ENCODE peak calls at places on chromosomes 2 and 18, in five cellular contexts. One of them, this sample, is unnamed.

GRCh38 chr2:127675335-127676261 is at the start of gene LIMS2:
- DNase-seq in suprapubic skin: peak; percentile 73
- DNase-seq in choroid plexus epithelial cell: peak; percentile 20
- DNase-seq in dorsolateral prefrontal cortex: no peak
- DNase-seq in cardiac fibroblast: peak; percentile 46
- DNase-seq in this sample: peak; percentile 55

GRCh38 chr2:9547272-9547991 is 8.2 kb downstream of the ADAM17 start:
- DNase-seq in suprapubic skin: no peak
- DNase-seq in choroid plexus epithelial cell: peak; percentile 95
- DNase-seq in dorsolateral prefrontal cortex: no peak
- DNase-seq in cardiac fibroblast: peak; percentile 65
- DNase-seq in this sample: no peak

GRCh38 chr18:8895987-8896619 is 190.7 kb downstream of the MTCL1 start:
- DNase-seq in suprapubic skin: no peak
- DNase-seq in choroid plexus epithelial cell: peak; percentile 34
- DNase-seq in dorsolateral prefrontal cortex: no peak
- DNase-seq in cardiac fibroblast: peak; percentile 75
- DNase-seq in this sample: no peak

GRCh38 chr2:86453838-86454237 is 12.7 kb downstream of the KDM3A start:
- DNase-seq in suprapubic skin: peak; percentile 72
- DNase-seq in choroid plexus epithelial cell: peak; percentile 92
- DNase-seq in dorsolateral prefrontal cortex: no peak
- DNase-seq in cardiac fibroblast: peak; percentile 86
- DNase-seq in this sample: no peak

GRCh38 chr2:86633094-86633740 is 9.6 kb upstream of the RNF103 start:
- DNase-seq in suprapubic skin: no peak
- DNase-seq in choroid plexus epithelial cell: no peak
- DNase-seq in dorsolateral prefrontal cortex: peak; percentile 50
- DNase-seq in cardiac fibroblast: no peak
- DNase-seq in this sample: no peak

GRCh38 chr2:72129676-72130340 is 17.9 kb downstream of the CYP26B1 start:
- DNase-seq in suprapubic skin: peak; percentile 55
- DNase-seq in choroid plexus epithelial cell: no peak
- DNase-seq in dorsolateral prefrontal cortex: no peak
- DNase-seq in cardiac fibroblast: no peak
- DNase-seq in this sample: no peak

GRCh38 chr2:216578325-216578724 is 54.9 kb upstream of the IGFBP2 start:
- DNase-seq in suprapubic skin: no peak
- DNase-seq in choroid plexus epithelial cell: no peak
- DNase-seq in dorsolateral prefrontal cortex: no peak
- DNase-seq in cardiac fibroblast: peak; percentile 43
- DNase-seq in this sample: no peak

GRCh38 chr2:37322368-37322767 is 2.3 kb downstream of the PRKD3 start:
- DNase-seq in suprapubic skin: no peak
- DNase-seq in choroid plexus epithelial cell: peak; percentile 75
- DNase-seq in dorsolateral prefrontal cortex: no peak
- DNase-seq in cardiac fibroblast: peak; percentile 58
- DNase-seq in this sample: no peak

GRCh38 chr2:113980946-113981345 is 91.1 kb downstream of the ACTR3 start:
- DNase-seq in suprapubic skin: no peak
- DNase-seq in choroid plexus epithelial cell: peak; percentile 61
- DNase-seq in dorsolateral prefrontal cortex: no peak
- DNase-seq in cardiac fibroblast: peak; percentile 96
- DNase-seq in this sample: peak; percentile 51

GRCh38 chr2:135510577-135510976 is 20.4 kb downstream of the ZRANB3 start:
- DNase-seq in suprapubic skin: no peak
- DNase-seq in choroid plexus epithelial cell: no peak
- DNase-seq in dorsolateral prefrontal cortex: no peak
- DNase-seq in cardiac fibroblast: no peak
- DNase-seq in this sample: no peak

GRCh38 chr2:96970910-96971309 is 15.5 kb downstream of the FAM178B start:
- DNase-seq in suprapubic skin: no peak
- DNase-seq in choroid plexus epithelial cell: no peak
- DNase-seq in dorsolateral prefrontal cortex: no peak
- DNase-seq in cardiac fibroblast: no peak
- DNase-seq in this sample: no peak

GRCh38 chr2:23387221-23387550 is 2.2 kb downstream of the KLHL29 start:
- DNase-seq in suprapubic skin: no peak
- DNase-seq in choroid plexus epithelial cell: no peak
- DNase-seq in dorsolateral prefrontal cortex: no peak
- DNase-seq in cardiac fibroblast: no peak
- DNase-seq in this sample: peak; percentile 34
- H3K4me3 ChIP-seq in suprapubic skin: peak overlapping the region; percentile 87
- H3K4me3 ChIP-seq in choroid plexus epithelial cell: peak overlapping the region; percentile 66
- H3K4me3 ChIP-seq in dorsolateral prefrontal cortex: peak overlapping the region; percentile 67
- H3K4me3 ChIP-seq in cardiac fibroblast: peak overlapping the region; percentile 72
- H3K4me3 ChIP-seq in this sample: peak overlapping the region; percentile 87

GRCh38 chr2:210673117-210673516 is 116.7 kb downstream of the CPS1 start:
- DNase-seq in suprapubic skin: no peak
- DNase-seq in choroid plexus epithelial cell: no peak
- DNase-seq in dorsolateral prefrontal cortex: no peak
- DNase-seq in cardiac fibroblast: no peak
- DNase-seq in this sample: no peak
- H3K4me3 ChIP-seq in suprapubic skin: no peak overlapping the region
- H3K4me3 ChIP-seq in choroid plexus epithelial cell: no peak overlapping the region
- H3K4me3 ChIP-seq in dorsolateral prefrontal cortex: no peak overlapping the region
- H3K4me3 ChIP-seq in cardiac fibroblast: no peak overlapping the region
- H3K4me3 ChIP-seq in this sample: no peak overlapping the region

GRCh38 chr2:201127570-201127969 is 11.6 kb downstream of the CFLAR start:
- DNase-seq in suprapubic skin: no peak
- DNase-seq in choroid plexus epithelial cell: peak; percentile 74
- DNase-seq in dorsolateral prefrontal cortex: no peak
- DNase-seq in cardiac fibroblast: peak; percentile 83
- DNase-seq in this sample: no peak
- H3K4me3 ChIP-seq in suprapubic skin: peak overlapping the region; percentile 36
- H3K4me3 ChIP-seq in choroid plexus epithelial cell: no peak overlapping the region
- H3K4me3 ChIP-seq in dorsolateral prefrontal cortex: peak overlapping the region; percentile 44
- H3K4me3 ChIP-seq in cardiac fibroblast: peak overlapping the region; percentile 14
- H3K4me3 ChIP-seq in this sample: no peak overlapping the region

GRCh38 chr2:70303186-70303585 is 1.3 kb upstream of the FAM136A start:
- DNase-seq in suprapubic skin: no peak
- DNase-seq in choroid plexus epithelial cell: no peak
- DNase-seq in dorsolateral prefrontal cortex: no peak
- DNase-seq in cardiac fibroblast: no peak
- DNase-seq in this sample: no peak

GRCh38 chr2:70301344-70302194 is at the start of gene FAM136A:
- DNase-seq in suprapubic skin: peak; percentile 92
- DNase-seq in choroid plexus epithelial cell: peak; percentile 78
- DNase-seq in dorsolateral prefrontal cortex: peak; percentile 89
- DNase-seq in cardiac fibroblast: peak; percentile 80
- DNase-seq in this sample: peak; percentile 92

GRCh38 chr2:70305531-70305930 is 3.7 kb upstream of the FAM136A start:
- DNase-seq in suprapubic skin: no peak
- DNase-seq in choroid plexus epithelial cell: no peak
- DNase-seq in dorsolateral prefrontal cortex: no peak
- DNase-seq in cardiac fibroblast: no peak
- DNase-seq in this sample: no peak

GRCh38 chr2:70304501-70304900 is 2.6 kb upstream of the FAM136A start:
- DNase-seq in suprapubic skin: no peak
- DNase-seq in choroid plexus epithelial cell: no peak
- DNase-seq in dorsolateral prefrontal cortex: no peak
- DNase-seq in cardiac fibroblast: no peak
- DNase-seq in this sample: no peak

GRCh38 chr2:70300771-70301343 is 1.0 kb downstream of the FAM136A start:
- DNase-seq in suprapubic skin: no peak
- DNase-seq in choroid plexus epithelial cell: no peak
- DNase-seq in dorsolateral prefrontal cortex: no peak
- DNase-seq in cardiac fibroblast: no peak
- DNase-seq in this sample: no peak
- H3K4me3 ChIP-seq in suprapubic skin: peak overlapping the region; percentile 69
- H3K4me3 ChIP-seq in choroid plexus epithelial cell: peak overlapping the region; percentile 90
- H3K4me3 ChIP-seq in dorsolateral prefrontal cortex: peak overlapping the region; percentile 77
- H3K4me3 ChIP-seq in cardiac fibroblast: peak overlapping the region; percentile 92
- H3K4me3 ChIP-seq in this sample: peak overlapping the region; percentile 81

GRCh38 chr2:2233171-2233826 is 97.8 kb downstream of the MYT1L start:
- DNase-seq in suprapubic skin: no peak
- DNase-seq in choroid plexus epithelial cell: no peak
- DNase-seq in dorsolateral prefrontal cortex: no peak
- DNase-seq in cardiac fibroblast: no peak
- DNase-seq in this sample: no peak

GRCh38 chr2:2237563-2237962 is 93.5 kb downstream of the MYT1L start:
- DNase-seq in suprapubic skin: no peak
- DNase-seq in choroid plexus epithelial cell: no peak
- DNase-seq in dorsolateral prefrontal cortex: no peak
- DNase-seq in cardiac fibroblast: no peak
- DNase-seq in this sample: no peak

GRCh38 chr2:2234398-2234797 is 96.7 kb downstream of the MYT1L start:
- DNase-seq in suprapubic skin: no peak
- DNase-seq in choroid plexus epithelial cell: no peak
- DNase-seq in dorsolateral prefrontal cortex: no peak
- DNase-seq in cardiac fibroblast: no peak
- DNase-seq in this sample: no peak

GRCh38 chr2:2243666-2244065 is 87.4 kb downstream of the MYT1L start:
- DNase-seq in suprapubic skin: no peak
- DNase-seq in choroid plexus epithelial cell: no peak
- DNase-seq in dorsolateral prefrontal cortex: no peak
- DNase-seq in cardiac fibroblast: no peak
- DNase-seq in this sample: no peak

DNA sequence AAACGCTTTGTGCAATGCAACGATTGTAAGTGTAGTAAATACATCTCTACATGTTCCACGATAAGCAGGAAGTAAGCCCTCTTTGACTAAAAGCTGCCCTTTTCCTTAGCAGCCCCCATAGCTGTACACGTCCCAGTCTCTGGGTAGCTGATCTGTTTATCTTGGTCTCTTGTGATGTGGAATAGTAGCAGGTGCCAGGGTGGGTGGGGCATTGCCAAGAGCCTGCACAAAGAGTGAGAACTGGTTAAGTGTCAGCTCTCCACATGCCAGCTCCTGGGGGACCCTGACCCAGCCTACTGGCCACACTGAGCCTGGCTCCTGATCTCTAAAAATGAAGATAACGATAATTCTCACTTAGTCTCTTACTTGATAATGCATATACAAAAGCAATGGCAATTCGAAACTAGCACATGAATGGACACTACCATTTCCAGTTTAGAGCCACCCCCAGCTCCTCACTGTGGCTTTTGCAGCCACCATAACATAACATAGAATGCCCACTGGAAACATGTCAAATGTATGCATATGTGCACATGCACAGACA is 92.3 kb downstream of the MYT1L start:
- DNase-seq in suprapubic skin: no peak
- DNase-seq in choroid plexus epithelial cell: no peak
- DNase-seq in dorsolateral prefrontal cortex: no peak
- DNase-seq in cardiac fibroblast: no peak
- DNase-seq in this sample: no peak
- H3K4me3 ChIP-seq in suprapubic skin: no peak overlapping the region
- H3K4me3 ChIP-seq in choroid plexus epithelial cell: no peak overlapping the region
- H3K4me3 ChIP-seq in dorsolateral prefrontal cortex: no peak overlapping the region
- H3K4me3 ChIP-seq in cardiac fibroblast: no peak overlapping the region
- H3K4me3 ChIP-seq in this sample: no peak overlapping the region

This sample was measured in trophoblast cell.